ENCODE peak calls at places on chromosomes 13 and 19, in five cellular contexts. Y is iris pigment epithelial cell, T is HEK293T, L is uterus, B is BE2C. Z is an unnamed sample.

GRCh38 chr13:110518571-110518970 is 43.0 kb downstream of the RAB20 start:
- DNase-seq in T (no peak), L (no peak), Y (no peak), B (no peak), Z (no peak)

GRCh38 chr19:38852231-38853044 is 2.7 kb upstream of the HNRNPL start:
- DNase-seq in Y (peak; percentile 68), L (peak; percentile 63), B (no peak), T (peak; percentile 40), Z (peak; percentile 48)

GRCh38 chr19:524062-524674 is 7.4 kb upstream of the CDC34 start:
- DNase-seq in L (no peak), T (no peak), B (no peak), Y (no peak), Z (no peak)

GRCh38 chr13:110912651-110913051 is 2.2 kb downstream of the ANKRD10 start:
- DNase-seq in Y (peak; percentile 92), L (peak; percentile 32), T (no peak), B (no peak), Z (peak; percentile 83)

GRCh38 chr13:97240789-97241734 is 18.9 kb downstream of the MBNL2 start:
- DNase-seq in B (no peak), T (no peak), L (no peak), Y (no peak), Z (no peak)

GRCh38 chr19:45508931-45509691 is 1.8 kb downstream of the VASP start:
- DNase-seq in Y (peak; percentile 77), L (peak; percentile 86), T (peak; percentile 56), B (peak; percentile 46), Z (peak; percentile 21)

GRCh38 chr19:10106100-10106936 is at the start of gene PPAN:
- DNase-seq in L (peak; percentile 99), Y (peak; percentile 98), B (peak; percentile 99), T (peak; percentile 99), Z (peak; percentile 90)

GRCh38 chr13:46160474-46161066 is 21.4 kb downstream of the LCP1 start:
- DNase-seq in T (peak; percentile 68), B (peak; percentile 19), L (no peak), Y (peak; percentile 60), Z (peak; percentile 55)

GRCh38 chr13:101152184-101152583 is 264.1 kb downstream of the NALCN start:
- DNase-seq in L (no peak), Y (peak; percentile 5), B (no peak), T (no peak), Z (no peak)

GRCh38 chr13:46469064-46469463 is 82.0 kb upstream of the RUBCNL start:
- DNase-seq in L (no peak), T (no peak), Y (peak; percentile 31), B (no peak), Z (no peak)

GRCh38 chr19:35247526-35248309 is 1.1 kb upstream of the LSR start:
- DNase-seq in L (no peak), B (no peak), Y (no peak), T (peak; percentile 78), Z (peak; percentile 78)

GRCh38 chr19:21092107-21092506 is 10.1 kb downstream of the ZNF714 start:
- DNase-seq in L (no peak), B (no peak), Y (peak; percentile 55), T (no peak), Z (peak; percentile 69)

GRCh38 chr13:99004931-99005330 is 27.1 kb upstream of the DOCK9 start:
- DNase-seq in B (no peak), T (no peak), Y (no peak), L (no peak), Z (no peak)

GRCh38 chr19:18123819-18124218 is 26.2 kb downstream of the MAST3 start:
- DNase-seq in L (peak; percentile 44), Y (no peak), T (no peak), B (no peak), Z (no peak)

GRCh38 chr19:33686687-33687541 is 65.2 kb downstream of the CHST8 start:
- DNase-seq in Y (no peak), L (no peak), T (no peak), B (no peak), Z (no peak)

GRCh38 chr13:46844431-46844830 is 47.5 kb upstream of the ESD start:
- DNase-seq in T (no peak), L (no peak), Y (peak; percentile 20), B (no peak), Z (peak; percentile 52)

GRCh38 chr13:42028113-42028799 is 20.2 kb upstream of the DGKH start:
- DNase-seq in B (no peak), Y (peak; percentile 17), T (no peak), L (no peak), Z (peak; percentile 85)

GRCh38 chr19:38740252-38740592 is 4.1 kb downstream of the CAPN12 start:
- DNase-seq in Y (no peak), B (no peak), T (no peak), L (no peak), Z (no peak)

GRCh38 chr19:41298327-41298964 is 11.5 kb upstream of the CCDC97 start:
- DNase-seq in T (no peak), Y (peak; percentile 81), L (no peak), B (no peak), Z (peak; percentile 77)

GRCh38 chr19:38478273-38478971 is 44.9 kb downstream of the RYR1 start:
- DNase-seq in T (peak; percentile 68), L (no peak), Y (peak; percentile 3), B (peak; percentile 65), Z (no peak)

GRCh38 chr13:111344471-111345191 is 24.2 kb downstream of the TEX29 start:
- DNase-seq in Y (peak; percentile 51), L (no peak), T (peak; percentile 35), B (no peak), Z (peak; percentile 3)

GRCh38 chr19:48645652-48646191 is at the start of gene CA11:
- DNase-seq in T (no peak), B (peak; percentile 24), L (no peak), Y (no peak), Z (no peak)

Z was measured in renal cortical epithelial cell.